ENCODE peak calls at places on chromosomes 4 and X, in six cellular contexts. Z is suprapubic skin, W is transverse colon, G is adrenal gland, O is upper lobe of left lung, V is IMR-90. M is an unnamed sample. For H3K4me1, the result is how much of the 10 kb centered on the place peaks cover.

GRCh38 chrX:19225906-19226305 is 103.6 kb upstream of the ADGRG2 start:
- DNase-seq in Z (no peak), G (no peak), O (no peak), V (peak), W (no peak), M (peak)

GRCh38 chrX:145393702-145394235 is 146.5 kb downstream of the SPANXN1 start:
- DNase-seq in O (no peak), Z (no peak), W (no peak), G (no peak), V (no peak), M (no peak)

GRCh38 chrX:105260291-105261043 is 40.0 kb upstream of the TEX13A start:
- DNase-seq in O (no peak), G (no peak), V (no peak), Z (no peak), W (no peak), M (no peak)

GRCh38 chrX:148133099-148133725 is 152.1 kb downstream of the FMR1NB start:
- DNase-seq in W (no peak), O (no peak), Z (no peak), G (no peak), V (no peak), M (no peak)

GRCh38 chr4:15754323-15754722 is 23.8 kb upstream of the CD38 start:
- DNase-seq in Z (no peak), V (peak), O (no peak), G (no peak), W (no peak), M (no peak)

GRCh38 chr4:541271-541670 is 34.8 kb downstream of the TMEM271 start:
- DNase-seq in Z (no peak), V (no peak), O (no peak), G (no peak), W (no peak), M (no peak)

GRCh38 chrX:154098551-154098950 is 1.0 kb upstream of the MECP2 start:
- DNase-seq in Z (no peak), W (no peak), O (no peak), V (no peak), G (no peak), M (no peak)

GRCh38 chrX:118211891-118212816 is 95.5 kb upstream of the KLHL13 start:
- DNase-seq in G (no peak), O (no peak), W (no peak), Z (no peak), V (no peak), M (no peak)

GRCh38 chr4:10460313-10461047 is 3.3 kb upstream of the ZNF518B start:
- DNase-seq in W (no peak), V (no peak), O (no peak), Z (no peak), G (no peak), M (no peak)

GRCh38 chr4:88952081-88952480 is 104.9 kb downstream of the FAM13A start:
- DNase-seq in Z (no peak), G (no peak), V (no peak), O (no peak), W (no peak), M (no peak)

GRCh38 chr4:54473077-54473545 is 184.6 kb upstream of the KIT start:
- DNase-seq in G (no peak), O (no peak), Z (no peak), W (no peak), V (peak), M (no peak)

GRCh38 chr4:38162240-38162784 is 202.1 kb downstream of the PTTG2 start:
- DNase-seq in W (no peak), G (peak), V (peak), Z (no peak), O (peak), M (no peak)

GRCh38 chr4:6779667-6780565 is 2.6 kb upstream of the KIAA0232 start:
- DNase-seq in V (peak), O (no peak), G (no peak), Z (no peak), W (no peak), M (no peak)

GRCh38 chr4:6782147-6782845 is at the start of gene KIAA0232:
- DNase-seq in W (peak), Z (peak), V (peak), O (peak), G (peak), M (peak)

GRCh38 chr4:6782846-6783110 is 251 bp downstream of the KIAA0232 start:
- DNase-seq in W (no peak), Z (no peak), O (no peak), G (no peak), V (no peak), M (no peak)

GRCh38 chr4:6781561-6781960 is 966 bp upstream of the KIAA0232 start:
- DNase-seq in O (no peak), Z (no peak), V (no peak), G (no peak), W (no peak), M (no peak)

DNA sequence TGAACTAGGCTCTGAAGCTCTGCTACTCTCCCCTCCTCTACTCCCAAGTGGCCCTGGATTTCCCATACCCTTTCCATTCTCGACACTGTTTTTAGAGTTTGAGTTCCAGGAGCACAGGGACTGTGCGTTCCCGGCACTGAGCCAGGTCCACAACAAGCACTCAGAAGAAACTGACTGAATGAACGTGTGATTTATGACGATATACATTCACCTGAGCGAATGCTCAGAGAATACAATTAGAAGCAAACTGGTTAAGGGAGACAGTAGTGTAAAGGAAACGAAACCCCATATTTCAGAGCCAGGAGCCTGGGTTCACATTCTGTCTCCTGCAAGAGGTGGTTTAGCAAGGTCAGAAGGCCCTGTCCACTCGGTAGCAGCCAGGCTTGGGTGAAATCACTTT is 1.4 kb upstream of the KIAA0232 start:
- DNase-seq in O (no peak), V (no peak), Z (no peak), G (no peak), W (peak), M (peak)
- H3K27ac ChIP-seq in O (no peak), V (no peak), Z (no peak), G (no peak), W (peak), M (no peak)

GRCh38 chr4:108168213-108168671 is 490 bp downstream of the LEF1 start:
- DNase-seq in V (peak), O (no peak), W (no peak), Z (no peak), G (no peak), M (no peak)
- H3K4me1 ChIP-seq in V (under half), O (half or more), W (under half), Z (under half), G (under half), M (under half)

GRCh38 chr4:80413096-80413495 is 77.6 kb downstream of the CFAP299 start:
- DNase-seq in O (no peak), W (no peak), V (no peak), Z (no peak), G (no peak), M (no peak)

GRCh38 chr4:80419946-80420345 is 84.4 kb downstream of the CFAP299 start:
- DNase-seq in Z (no peak), G (no peak), V (no peak), O (no peak), W (no peak), M (no peak)

GRCh38 chr4:80412322-80412721 is 76.8 kb downstream of the CFAP299 start:
- DNase-seq in G (no peak), Z (no peak), O (no peak), V (peak), W (no peak), M (no peak)

GRCh38 chr4:80420638-80421037 is 85.1 kb downstream of the CFAP299 start:
- DNase-seq in W (no peak), Z (no peak), O (no peak), V (no peak), G (no peak), M (no peak)

DNA sequence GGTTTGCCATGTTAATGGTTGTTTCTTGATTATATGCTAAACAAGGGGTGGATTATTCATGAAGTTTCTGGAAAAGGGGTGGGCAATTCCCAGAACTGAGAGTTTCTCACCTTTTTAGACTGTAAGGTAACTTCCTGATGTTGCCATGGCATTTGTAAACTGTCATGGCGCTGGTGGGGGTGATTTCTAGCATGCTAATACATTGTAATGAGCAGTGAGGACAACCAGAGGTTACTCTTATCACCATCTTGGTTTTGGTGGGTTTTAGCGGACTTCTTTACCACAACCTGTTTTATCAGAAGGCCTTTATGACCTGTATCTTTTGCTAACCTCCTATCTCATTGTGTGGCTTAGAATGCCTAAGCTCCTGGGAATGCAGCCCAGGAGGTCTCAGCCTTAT is 81.5 kb downstream of the CFAP299 start:
- DNase-seq in V (no peak), W (no peak), Z (no peak), G (no peak), O (no peak), M (no peak)
- TF ChIP-seq POLR2A in V (no peak), W (no peak), Z (no peak), G (no peak), O (no peak), M (no peak)

GRCh38 chr4:182890202-182890601 is 27.0 kb downstream of the DCTD start:
- DNase-seq in W (no peak), V (no peak), O (no peak), Z (no peak), G (no peak), M (no peak)

GRCh38 chr4:182886768-182887167 is 30.4 kb downstream of the DCTD start:
- DNase-seq in W (no peak), O (no peak), V (no peak), Z (no peak), G (no peak), M (no peak)

GRCh38 chr4:182885022-182885737 is 32.0 kb downstream of the DCTD start:
- DNase-seq in Z (no peak), V (no peak), G (no peak), O (no peak), W (no peak), M (no peak)

GRCh38 chr4:182885738-182886077 is 31.5 kb downstream of the DCTD start:
- DNase-seq in W (no peak), V (peak), G (no peak), O (no peak), Z (no peak), M (no peak)

GRCh38 chr4:182888894-182889293 is 28.3 kb downstream of the DCTD start:
- DNase-seq in O (no peak), V (no peak), Z (no peak), W (no peak), G (no peak), M (no peak)
- H3K27ac ChIP-seq in O (no peak), V (no peak), Z (no peak), W (no peak), G (no peak), M (no peak)

DNA sequence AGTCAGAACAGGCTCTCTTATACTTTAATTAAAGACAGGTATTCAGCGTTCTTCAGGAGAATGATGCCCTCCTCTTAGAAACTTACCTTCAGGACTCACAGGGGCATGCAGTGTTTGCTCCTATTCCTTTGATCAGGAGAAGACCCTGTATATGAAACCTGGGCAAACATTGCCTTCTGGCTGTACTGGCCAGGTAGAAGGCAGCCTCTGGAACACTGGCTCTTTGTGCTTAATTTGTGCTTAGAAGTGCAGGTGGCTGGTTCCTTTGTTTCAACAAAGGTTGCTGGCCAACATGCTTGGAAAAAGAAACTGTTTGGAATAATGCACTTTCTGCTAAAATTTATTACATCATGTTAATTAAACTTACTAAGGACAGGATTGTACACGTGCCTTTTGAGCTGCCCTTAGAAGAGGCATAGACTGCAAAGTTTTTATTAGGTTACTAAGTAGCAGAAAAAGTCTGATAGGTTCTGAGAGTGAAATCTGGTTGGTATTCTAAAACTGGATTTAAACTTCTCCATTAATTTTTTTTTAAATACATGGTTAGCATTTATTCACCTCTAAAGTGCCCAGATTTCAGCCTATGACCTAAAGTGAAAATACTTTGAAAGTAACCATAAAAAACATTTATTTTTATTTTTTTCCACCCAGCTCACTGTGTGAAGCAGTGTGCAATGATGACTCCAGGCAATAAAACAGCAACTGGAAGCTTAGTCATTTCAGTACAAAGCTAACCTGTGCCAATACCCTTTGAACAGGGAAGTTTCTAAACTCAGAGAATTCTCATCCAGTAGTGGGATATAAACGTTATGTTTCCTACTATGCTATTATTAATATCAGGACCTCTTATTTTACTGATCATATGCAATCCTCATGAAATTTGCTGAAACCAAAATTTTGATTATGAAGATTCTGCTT is 11.3 kb downstream of the RASSF6 start:
- DNase-seq in V (peak), O (no peak), Z (no peak), G (no peak), W (no peak), M (peak)
- H3K4me1 ChIP-seq in V (under half), O (under half), Z (under half), G (under half), W (under half), M (under half)

DNA sequence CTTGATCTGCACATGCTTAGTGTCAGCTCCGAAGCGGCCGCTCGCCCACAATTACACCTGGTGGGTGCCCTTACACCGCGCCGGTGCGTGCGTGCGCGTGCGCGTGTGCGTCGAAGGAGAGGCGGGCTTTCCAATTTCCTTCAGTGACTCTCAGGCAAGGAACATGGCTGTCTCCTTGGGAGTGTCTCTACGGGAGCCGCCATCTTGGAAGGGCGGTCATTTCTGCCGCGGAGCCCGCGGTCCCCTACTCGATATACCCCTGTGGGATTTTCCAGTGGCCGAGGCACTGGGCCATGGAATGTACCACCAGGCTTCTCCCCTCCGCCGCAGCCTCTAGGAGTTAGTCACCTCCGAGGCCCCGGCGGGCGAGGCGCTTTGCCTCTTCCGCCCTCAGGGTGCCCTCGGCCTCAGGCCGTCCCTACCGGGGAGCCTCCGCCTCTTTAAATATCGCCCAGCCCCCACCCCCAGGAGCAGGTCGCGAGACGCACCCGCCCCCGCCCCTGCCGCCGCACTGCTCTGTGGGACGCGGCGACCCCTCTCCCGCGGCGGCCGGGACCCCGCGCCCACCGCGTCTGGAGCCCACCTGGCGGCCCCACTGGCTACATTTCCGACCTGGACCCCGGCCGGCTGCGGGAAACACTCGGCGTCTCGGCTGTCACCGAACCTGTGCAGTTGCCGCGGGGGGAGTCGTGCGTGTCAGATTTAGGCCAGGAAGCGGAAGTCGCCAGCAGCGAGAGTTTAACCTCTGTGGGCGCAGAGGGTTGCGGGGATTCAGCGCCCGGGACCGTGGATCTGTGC is at the start of gene ZNF41:
- DNase-seq in W (peak), Z (peak), O (peak), G (peak), V (peak), M (peak)
- TF ChIP-seq POLR2A in W (peak), Z (no peak), O (peak), G (no peak), V (no peak), M (no peak)

GRCh38 chr4:148654131-148654530 is 211.9 kb upstream of the NR3C2 start:
- DNase-seq in G (no peak), V (no peak), Z (no peak), W (no peak), O (no peak), M (no peak)
- H3K27ac ChIP-seq in G (no peak), V (no peak), Z (no peak), W (no peak), O (no peak), M (no peak)

GRCh38 chrX:7414753-7415152 is 266.8 kb upstream of the PUDP start:
- DNase-seq in V (no peak), Z (no peak), W (no peak), G (no peak), O (no peak), M (no peak)

DNA sequence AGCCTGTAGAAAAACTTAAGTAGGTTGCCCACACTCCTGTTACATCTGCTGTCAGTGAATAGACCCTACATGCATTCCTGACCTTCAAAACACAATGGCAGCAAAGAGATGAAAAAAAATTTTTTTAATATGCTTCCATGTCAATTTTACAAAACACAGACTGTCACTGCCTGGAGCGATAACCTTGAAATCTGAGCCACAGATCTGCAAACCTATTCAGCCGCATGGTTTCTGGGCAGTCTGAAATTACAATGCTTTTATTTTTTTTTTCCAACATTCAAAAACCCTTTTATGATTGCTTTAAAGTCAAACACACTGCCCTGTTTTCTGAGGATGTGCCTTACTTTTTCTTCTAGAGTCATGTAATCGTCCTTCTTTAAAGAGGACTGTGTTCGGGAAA is 264.9 kb upstream of the PUDP start:
- DNase-seq in W (no peak), V (no peak), O (no peak), G (no peak), Z (no peak), M (no peak)
- H3K4me1 ChIP-seq in W (under half), V (under half), O (under half), G (under half), Z (under half), M (under half)